ENCODE peak calls at places on chromosomes 5 and 9, in ten cellular contexts. L is A172; T is WERI-Rb-1; E is upper lobe of right lung; V is sigmoid colon; W is activated T-helper 9 cell treated with anti-CD3 and anti-CD28 coated beads, Interleukin-2, amount 50 U/mL, for 16 hours; K is activated naive CD4-positive, alpha-beta T cell treated with Interleukin-2 at 50 U/mL for 16 hours; B is GM12892; H is mesenteric fat pad; R is activated CD4-positive, CD25-positive, alpha-beta regulatory T cell treated with anti-CD3 and anti-CD28 coated beads, Interleukin-2, amount 50 U/mL, for 16 hours. S is an unnamed sample.

GRCh38 chr5:163509288-163510040 is 4.0 kb downstream of the MAT2B start:
- DNase-seq in L (peak), T (no peak), E (no peak), V (no peak), W (no peak), K (no peak), B (no peak), H (no peak), R (no peak), S (no peak)

GRCh38 chr5:151033217-151033934 is 13.0 kb downstream of the GPX3 start:
- DNase-seq in L (no peak), T (no peak), E (no peak), V (no peak), W (no peak), K (no peak), B (no peak), H (no peak), R (no peak), S (no peak)

GRCh38 chr5:88364991-88365390 is 96.3 kb upstream of the TMEM161B start:
- DNase-seq in L (no peak), T (no peak), E (no peak), V (no peak), W (no peak), K (no peak), B (no peak), H (no peak), R (no peak), S (no peak)

GRCh38 chr5:173457482-173457881 is 129.3 kb upstream of the STC2 start:
- DNase-seq in L (no peak), T (no peak), E (no peak), V (no peak), W (no peak), K (no peak), B (no peak), H (no peak), R (no peak), S (no peak)

GRCh38 chr9:121984726-121985402 is 108.2 kb downstream of the TTLL11 start:
- DNase-seq in L (no peak), T (no peak), E (no peak), V (no peak), W (no peak), K (no peak), B (no peak), H (no peak), R (no peak), S (no peak)

GRCh38 chr5:173633304-173633703 is 16.9 kb upstream of the BOD1 start:
- DNase-seq in L (no peak), T (no peak), E (no peak), V (no peak), W (no peak), K (no peak), B (no peak), H (no peak), R (no peak), S (no peak)

GRCh38 chr9:36486933-36487481 is 85.7 kb upstream of the MELK start:
- DNase-seq in L (peak), T (peak), E (peak), V (peak), W (peak), K (peak), B (peak), H (peak), R (no peak), S (peak)

GRCh38 chr5:139848508-139849100 is 53.0 kb downstream of the PSD2 start:
- DNase-seq in L (no peak), T (peak), E (peak), V (no peak), W (peak), K (peak), B (no peak), H (no peak), R (no peak), S (no peak)

GRCh38 chr5:115961413-115962238 is 649 bp upstream of the LVRN start:
- DNase-seq in L (no peak), T (no peak), E (no peak), V (no peak), W (no peak), K (no peak), B (no peak), H (no peak), R (no peak), S (no peak)

GRCh38 chr9:93059097-93059959 is 827 bp downstream of the SUSD3 start:
- DNase-seq in L (no peak), T (no peak), E (no peak), V (no peak), W (no peak), K (peak), B (no peak), H (no peak), R (no peak), S (no peak)

GRCh38 chr5:73272351-73272750 is 99.4 kb downstream of the TMEM174 start:
- DNase-seq in L (no peak), T (no peak), E (no peak), V (no peak), W (no peak), K (no peak), B (no peak), H (no peak), R (no peak), S (no peak)

GRCh38 chr5:155844541-155844940 is 482.4 kb upstream of the SGCD start:
- DNase-seq in L (peak), T (no peak), E (no peak), V (no peak), W (no peak), K (no peak), B (no peak), H (no peak), R (no peak), S (no peak)

GRCh38 chr5:122292357-122292756 is 19.7 kb upstream of the SNCAIP start:
- DNase-seq in L (no peak), T (no peak), E (no peak), V (no peak), W (no peak), K (no peak), B (no peak), H (no peak), R (no peak), S (no peak)

GRCh38 chr9:93154293-93154903 is 20.3 kb upstream of the NINJ1 start:
- DNase-seq in L (peak), T (peak), E (no peak), V (no peak), W (no peak), K (peak), B (no peak), H (no peak), R (no peak), S (no peak)

GRCh38 chr9:18623201-18623600 is 149.2 kb downstream of the ADAMTSL1 start:
- DNase-seq in L (no peak), T (peak), E (no peak), V (no peak), W (no peak), K (no peak), B (no peak), H (no peak), R (no peak), S (no peak)

GRCh38 chr5:102152906-102153787 is 142.9 kb downstream of the SLCO4C1 start:
- DNase-seq in L (peak), T (peak), E (no peak), V (no peak), W (no peak), K (no peak), B (no peak), H (no peak), R (no peak), S (no peak)

GRCh38 chr5:125476888-125477585 is 730.6 kb upstream of the ZNF608 start:
- DNase-seq in L (peak), T (no peak), E (no peak), V (no peak), W (no peak), K (no peak), B (no peak), H (no peak), R (no peak), S (no peak)

GRCh38 chr5:24823625-24824024 is 178.8 kb upstream of the CDH10 start:
- DNase-seq in L (peak), T (no peak), E (no peak), V (no peak), W (no peak), K (no peak), B (no peak), H (no peak), R (no peak), S (no peak)

GRCh38 chr5:98880598-98880997 is 48.2 kb downstream of the CHD1 start:
- DNase-seq in L (no peak), T (no peak), E (no peak), V (no peak), W (no peak), K (no peak), B (no peak), H (no peak), R (no peak), S (no peak)

GRCh38 chr9:96450613-96451544 is 910 bp downstream of the HABP4 start:
- DNase-seq in L (peak), T (peak), E (peak), V (peak), W (peak), K (peak), B (peak), H (no peak), R (peak), S (peak)

GRCh38 chr5:40227927-40228326 is 451.8 kb upstream of the PTGER4 start:
- DNase-seq in L (no peak), T (no peak), E (no peak), V (no peak), W (no peak), K (no peak), B (no peak), H (no peak), R (no peak), S (no peak)

GRCh38 chr9:78745996-78746395 is 449.1 kb downstream of the PSAT1 start:
- DNase-seq in L (no peak), T (no peak), E (no peak), V (no peak), W (no peak), K (no peak), B (no peak), H (no peak), R (no peak), S (no peak)

GRCh38 chr9:114005371-114006154 is 72.5 kb downstream of the AMBP start:
- DNase-seq in L (no peak), T (peak), E (peak), V (peak), W (no peak), K (no peak), B (no peak), H (peak), R (no peak), S (no peak)

GRCh38 chr5:352639-353598 is 31.4 kb downstream of the AHRR start:
- DNase-seq in L (no peak), T (no peak), E (no peak), V (no peak), W (no peak), K (no peak), B (no peak), H (no peak), R (no peak), S (peak)

GRCh38 chr5:142871056-142871879 is 101.1 kb downstream of the ARHGAP26 start:
- DNase-seq in L (no peak), T (no peak), E (no peak), V (no peak), W (no peak), K (no peak), B (no peak), H (no peak), R (no peak), S (no peak)

GRCh38 chr5:128905225-128906110 is 59.8 kb upstream of the SLC27A6 start:
- DNase-seq in L (peak), T (peak), E (no peak), V (no peak), W (no peak), K (peak), B (no peak), H (no peak), R (no peak), S (peak)

GRCh38 chr5:140575309-140575708 is 10.7 kb downstream of the SLC35A4 start:
- DNase-seq in L (no peak), T (peak), E (peak), V (peak), W (no peak), K (no peak), B (no peak), H (no peak), R (no peak), S (no peak)

S was measured in stimulated activated effector memory CD8-positive, alpha-beta T cell treated with anti-CD3 and anti-CD28 coated beads, Interleukin-12 subunit alpha, Interleukin-12 subunit beta, amount 100 ng/mL, for 72 hours.